ENCODE peak calls at places on chromosomes 6 and 20, in four cellular contexts. N is cardiac muscle cell, B is non-pigmented ciliary epithelial cell, W is germinal center. I is an unnamed sample.

GRCh38 chr6:42368156-42368555 is 83.6 kb downstream of the TRERF1 start:
- DNase-seq in N (no peak), B (no peak), W (peak; percentile 34), I (peak; percentile 18)

GRCh38 chr6:37625591-37626374 is 71.9 kb downstream of the MDGA1 start:
- DNase-seq in B (no peak), W (no peak), N (no peak), I (no peak)

GRCh38 chr20:59568509-59569024 is 35.8 kb upstream of the PHACTR3 start:
- DNase-seq in B (no peak), N (no peak), W (no peak), I (no peak)

GRCh38 chr6:108120311-108120710 is 45.5 kb upstream of the NR2E1 start:
- DNase-seq in B (no peak), N (no peak), W (no peak), I (no peak)

GRCh38 chr6:21158149-21158548 is 435.4 kb upstream of the SOX4 start:
- DNase-seq in W (no peak), B (no peak), N (no peak), I (no peak)

GRCh38 chr6:42979523-42980177 is 669 bp upstream of the PEX6 start:
- DNase-seq in B (no peak), N (no peak), W (peak; percentile 46), I (no peak)

GRCh38 chr20:57847104-57847503 is 137.3 kb upstream of the PMEPA1 start:
- DNase-seq in B (no peak), N (no peak), W (no peak), I (no peak)

GRCh38 chr6:13848553-13849150 is 34.3 kb upstream of the MCUR1 start:
- DNase-seq in W (no peak), B (no peak), N (peak; percentile 26), I (no peak)

GRCh38 chr6:33417903-33418689 is at the start of gene CUTA:
- DNase-seq in N (peak; percentile 100), W (peak; percentile 96), B (peak; percentile 99), I (peak; percentile 99)

GRCh38 chr6:61842005-61842404 is 444.0 kb downstream of the KHDRBS2 start:
- DNase-seq in W (no peak), B (no peak), N (no peak), I (no peak)

I was measured in T follicular helper cell.